ENCODE peak calls at places on chromosomes 13 and 19, in nine cellular contexts. N, I, V, J, F, Y, W, P and X are unnamed samples.

GRCh38 chr13:53411443-53411842 is 382.8 kb downstream of the OLFM4 start:
- DNase-seq in W (no peak), V (no peak), Y (no peak), N (no peak), I (no peak), F (no peak), J (no peak), P (no peak), X (no peak)

GRCh38 chr13:106471957-106472543 is 63.4 kb downstream of the EFNB2 start:
- DNase-seq in W (peak; percentile 69), P (peak; percentile 37), F (peak; percentile 96), I (peak; percentile 89), V (peak; percentile 28), N (no peak), Y (peak; percentile 55), J (peak; percentile 35), X (peak; percentile 75)

GRCh38 chr13:97441414-97441813 is 7.4 kb downstream of the RAP2A start:
- DNase-seq in F (no peak), V (no peak), I (no peak), W (no peak), J (no peak), P (no peak), N (no peak), Y (no peak), X (no peak)

GRCh38 chr19:43315851-43316250 is 37.6 kb upstream of the CD177 start:
- DNase-seq in W (no peak), N (no peak), I (no peak), J (no peak), Y (no peak), V (no peak), F (no peak), P (no peak), X (no peak)

GRCh38 chr19:11324079-11324661 is 15.3 kb downstream of the RAB3D start:
- DNase-seq in W (peak; percentile 88), F (peak; percentile 65), N (peak; percentile 25), I (peak; percentile 94), Y (peak; percentile 85), V (peak; percentile 79), J (peak; percentile 67), P (peak; percentile 92), X (peak; percentile 97)

GRCh38 chr13:76012091-76012721 is 376.1 kb downstream of the LMO7 start:
- DNase-seq in J (no peak), F (peak; percentile 38), V (no peak), P (no peak), W (no peak), N (no peak), I (no peak), Y (no peak), X (peak; percentile 53)

GRCh38 chr19:56725829-56726424 is 54.4 kb upstream of the ZNF835 start:
- DNase-seq in N (no peak), W (no peak), Y (no peak), P (no peak), F (no peak), V (no peak), J (no peak), I (no peak), X (peak; percentile 10)

GRCh38 chr13:42392706-42393572 is 121.0 kb downstream of the AKAP11 start:
- DNase-seq in W (no peak), F (no peak), V (no peak), I (peak; percentile 20), N (no peak), Y (no peak), P (no peak), J (no peak), X (no peak)

GRCh38 chr13:37395544-37395943 is 203.0 kb downstream of the POSTN start:
- DNase-seq in W (no peak), Y (no peak), I (no peak), V (no peak), N (no peak), P (no peak), F (no peak), J (no peak), X (no peak)

GRCh38 chr19:33375156-33375744 is 1.7 kb downstream of the CEBPG start:
- DNase-seq in P (no peak), V (no peak), F (no peak), I (no peak), W (no peak), N (no peak), Y (no peak), J (no peak), X (no peak)

GRCh38 chr13:33884506-33885221 is 66.7 kb downstream of the RFC3 start:
- DNase-seq in F (no peak), W (no peak), J (no peak), I (no peak), P (no peak), N (no peak), Y (no peak), V (no peak), X (no peak)

GRCh38 chr13:108086678-108087077 is 128.7 kb downstream of the LIG4 start:
- DNase-seq in V (no peak), Y (no peak), J (no peak), I (no peak), W (no peak), N (no peak), P (no peak), F (peak; percentile 0), X (peak; percentile 13)

GRCh38 chr13:113963376-113963775 is 10.5 kb downstream of the C13orf46 start:
- DNase-seq in J (no peak), F (no peak), V (no peak), N (no peak), Y (no peak), P (no peak), W (no peak), I (no peak), X (no peak)

GRCh38 chr19:34985249-34986022 is 14.7 kb upstream of the GRAMD1A start:
- DNase-seq in I (peak; percentile 33), V (peak; percentile 51), P (no peak), Y (peak; percentile 61), J (no peak), N (no peak), F (no peak), W (peak; percentile 57), X (peak; percentile 59)

GRCh38 chr19:14118165-14119051 is 846 bp upstream of the PRKACA start:
- DNase-seq in Y (peak; percentile 91), P (peak; percentile 41), V (peak; percentile 93), I (peak; percentile 78), F (peak; percentile 28), J (peak; percentile 79), W (peak; percentile 61), N (peak; percentile 24), X (peak; percentile 88)

GRCh38 chr19:6489278-6490061 is 7.9 kb upstream of the DENND1C start:
- DNase-seq in N (no peak), Y (no peak), J (no peak), W (no peak), P (no peak), I (no peak), V (no peak), F (no peak), X (no peak)
- H3K4me3 ChIP-seq in N (no peak overlapping the region), Y (no peak overlapping the region), J (no peak overlapping the region), W (no peak overlapping the region), P (no peak overlapping the region), I (no peak overlapping the region), V (no peak overlapping the region), F (no peak overlapping the region), X (no peak overlapping the region)

GRCh38 chr19:36378625-36379509 is at the start of gene ZFP14:
- DNase-seq in P (peak; percentile 49), J (peak; percentile 77), F (peak; percentile 92), Y (peak; percentile 97), V (peak; percentile 94), N (peak; percentile 60), W (peak; percentile 96), I (peak; percentile 92), X (peak; percentile 95)
- TF ChIP-seq CTCF in P (peak; percentile 40), J (no peak), F (peak; percentile 53), Y (no peak), V (no peak), N (no peak), W (no peak), I (peak; percentile 29), X (peak; percentile 14)

GRCh38 chr19:1522838-1523237 is 1.0 kb upstream of the PLK5 start:
- DNase-seq in Y (no peak), N (no peak), W (no peak), I (no peak), V (no peak), F (no peak), J (no peak), P (no peak), X (no peak)

GRCh38 chr19:1524972-1525325 is 1.1 kb downstream of the PLK5 start:
- DNase-seq in Y (no peak), J (no peak), N (no peak), I (no peak), P (no peak), V (no peak), F (no peak), W (no peak), X (no peak)

GRCh38 chr19:1525343-1525742 is 1.5 kb downstream of the PLK5 start:
- DNase-seq in V (no peak), P (no peak), I (no peak), J (no peak), F (no peak), W (no peak), Y (no peak), N (no peak), X (no peak)

GRCh38 chr19:1523412-1524205 is at the start of gene PLK5:
- DNase-seq in W (no peak), Y (no peak), F (no peak), P (no peak), I (no peak), N (no peak), V (no peak), J (no peak), X (no peak)

DNA sequence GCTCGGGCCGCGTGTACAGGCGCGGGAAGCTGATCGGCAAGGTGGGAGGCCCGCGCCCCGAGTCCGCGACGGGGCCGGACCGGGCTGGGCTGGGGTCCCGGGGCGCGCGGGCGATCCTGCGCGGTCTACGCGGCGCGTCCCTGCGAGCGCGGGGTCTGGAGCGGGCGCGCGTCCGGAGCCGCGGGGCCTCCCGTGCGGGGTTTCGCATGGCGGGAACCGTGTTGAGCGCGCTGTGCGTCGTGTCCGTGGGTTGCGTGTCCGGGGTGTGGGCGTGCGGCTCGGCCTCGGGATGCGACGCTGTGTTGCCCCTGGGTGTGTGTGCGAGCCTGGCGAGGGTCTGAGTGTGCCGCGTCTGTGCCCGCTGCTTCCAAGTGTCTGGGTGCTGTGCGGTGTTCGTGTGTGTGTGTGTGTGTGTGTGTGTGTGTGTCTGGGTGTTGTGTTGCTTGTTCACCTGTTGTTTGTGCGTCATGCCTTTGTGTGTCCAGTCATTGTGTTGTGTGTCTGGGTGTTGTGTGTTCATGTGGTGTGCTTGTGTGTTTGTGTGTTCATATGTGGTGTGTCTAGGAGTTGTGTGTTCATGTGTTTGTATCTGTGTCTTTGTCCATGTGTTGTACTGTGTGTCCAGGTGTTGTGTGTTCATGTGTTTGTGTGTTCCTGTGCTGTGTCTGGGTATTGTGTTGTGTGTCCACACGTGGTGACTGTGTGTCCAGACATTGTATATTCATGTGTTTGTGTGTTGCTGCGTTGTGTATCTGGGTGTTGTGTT is 512 bp downstream of the PLK5 start:
- DNase-seq in Y (no peak), J (no peak), I (no peak), P (no peak), W (no peak), N (no peak), V (no peak), F (no peak), X (no peak)
- H3K4me3 ChIP-seq in Y (no peak overlapping the region), J (peak overlapping the region; percentile 13), I (no peak overlapping the region), P (no peak overlapping the region), W (no peak overlapping the region), N (peak overlapping the region; percentile 41), V (peak overlapping the region; percentile 42), F (no peak overlapping the region), X (no peak overlapping the region)

GRCh38 chr13:99565478-99566124 is 64.3 kb downstream of the TM9SF2 start:
- DNase-seq in F (peak; percentile 30), P (no peak), N (no peak), V (no peak), W (no peak), J (no peak), Y (no peak), I (no peak), X (no peak)
- TF ChIP-seq CTCF in F (no peak), P (no peak), N (no peak), V (no peak), W (no peak), J (no peak), Y (no peak), I (no peak), X (no peak)